ENCODE peak calls at places on chromosomes 3 and 15, in four cellular contexts. L, C, U and H are unnamed samples.

GRCh38 chr15:51759557-51760070 is 8.2 kb downstream of the TMOD2 start:
- DNase-seq in U (peak), C (no peak), L (no peak), H (peak)

GRCh38 chr15:69305204-69305931 is 6.7 kb downstream of the PAQR5 start:
- DNase-seq in L (peak), U (peak), C (peak), H (no peak)

GRCh38 chr3:11600501-11601282 is 43.0 kb downstream of the VGLL4 start:
- DNase-seq in C (peak), L (peak), U (no peak), H (no peak)

GRCh38 chr15:22895465-22896190 is 57.2 kb downstream of the NIPA2 start:
- DNase-seq in L (peak), U (peak), C (no peak), H (no peak)

GRCh38 chr3:195876297-195877031 is 31.9 kb downstream of the TNK2 start:
- DNase-seq in C (peak), U (peak), L (peak), H (peak)

GRCh38 chr15:75620776-75621536 is 4.6 kb downstream of the SNUPN start:
- DNase-seq in C (peak), L (no peak), U (peak), H (no peak)

GRCh38 chr3:46500631-46501377 is 3.0 kb downstream of the RTP3 start:
- DNase-seq in L (peak), U (peak), C (no peak), H (no peak)

GRCh38 chr3:8848696-8849131 is 79.3 kb upstream of the OXTR start:
- DNase-seq in U (no peak), L (peak), C (no peak), H (no peak)

GRCh38 chr15:78440375-78441373 is 2.7 kb downstream of the IREB2 start:
- DNase-seq in U (no peak), C (no peak), L (no peak), H (no peak)

GRCh38 chr3:51942603-51943450 is 664 bp downstream of the PARP3 start:
- DNase-seq in C (peak), L (peak), U (peak), H (no peak)

GRCh38 chr3:41290736-41291135 is 91.4 kb downstream of the CTNNB1 start:
- DNase-seq in U (no peak), L (no peak), C (no peak), H (no peak)

GRCh38 chr3:161208931-161209330 is 12.2 kb upstream of the NMD3 start:
- DNase-seq in L (peak), C (no peak), U (peak), H (peak)

GRCh38 chr3:111246967-111247760 is 175.5 kb downstream of the NECTIN3 start:
- DNase-seq in U (no peak), C (no peak), L (peak), H (no peak)

GRCh38 chr3:182837855-182838454 is 44.7 kb downstream of the ATP11B start:
- DNase-seq in U (peak), L (peak), C (no peak), H (no peak)

GRCh38 chr3:63679181-63679580 is 26.7 kb downstream of the SNTN start:
- DNase-seq in L (no peak), C (no peak), U (peak), H (no peak)

GRCh38 chr3:143207338-143207961 is 87.9 kb downstream of the CHST2 start:
- DNase-seq in L (peak), U (peak), C (no peak), H (no peak)

GRCh38 chr15:73326157-73326556 is 42.6 kb downstream of the HCN4 start:
- DNase-seq in C (no peak), L (no peak), U (no peak), H (no peak)

GRCh38 chr3:147351301-147351700 is 55.0 kb downstream of the ZIC4 start:
- DNase-seq in L (no peak), U (no peak), C (no peak), H (no peak)

GRCh38 chr15:61749169-61749568 is 311.1 kb downstream of the VPS13C start:
- DNase-seq in L (peak), U (no peak), C (no peak), H (no peak)

GRCh38 chr3:72210248-72210647 is 425.3 kb upstream of the PROK2 start:
- DNase-seq in U (no peak), C (no peak), L (no peak), H (no peak)

GRCh38 chr3:142279965-142280590 is 54.7 kb upstream of the GK5 start:
- DNase-seq in L (peak), C (no peak), U (peak), H (peak)

GRCh38 chr15:82873000-82873680 is 63.7 kb downstream of the WHAMM start:
- DNase-seq in C (no peak), U (no peak), L (no peak), H (no peak)

GRCh38 chr3:111594205-111594604 is 941 bp downstream of the ZBED2 start:
- DNase-seq in L (peak), C (no peak), U (no peak), H (no peak)

GRCh38 chr3:46383946-46384330 is 13.2 kb downstream of the CCR5 start:
- DNase-seq in C (no peak), U (peak), L (peak), H (no peak)

GRCh38 chr3:194685050-194685722 is 497 bp upstream of the FAM43A start:
- DNase-seq in L (no peak), C (no peak), U (no peak), H (no peak)

GRCh38 chr3:13598926-13599886 is 50.3 kb downstream of the FBLN2 start:
- DNase-seq in C (no peak), L (peak), U (no peak), H (no peak)

GRCh38 chr3:187957209-187957981 is 196.6 kb upstream of the LPP start:
- DNase-seq in L (no peak), U (no peak), C (no peak), H (no peak)

GRCh38 chr15:69756440-69756839 is 303.8 kb downstream of the RPLP1 start:
- DNase-seq in C (no peak), L (no peak), U (peak), H (no peak)

GRCh38 chr15:71117906-71118305 is 2.6 kb downstream of the THSD4 start:
- DNase-seq in C (no peak), L (no peak), U (peak), H (no peak)

GRCh38 chr3:177371903-177372302 is 174.6 kb upstream of the TBL1XR1 start:
- DNase-seq in L (no peak), U (no peak), C (no peak), H (no peak)

GRCh38 chr3:11323827-11324226 is 51.6 kb downstream of the ATG7 start:
- DNase-seq in U (no peak), L (no peak), C (no peak), H (no peak)

GRCh38 chr3:147930417-147930816 is 521.3 kb downstream of the ZIC1 start:
- DNase-seq in L (peak), C (no peak), U (no peak), H (no peak)

GRCh38 chr15:38459480-38459879 is 5.6 kb downstream of the FAM98B start:
- DNase-seq in C (no peak), L (no peak), U (no peak), H (no peak)

GRCh38 chr3:4716731-4717362 is 223.7 kb downstream of the ITPR1 start:
- DNase-seq in L (peak), U (no peak), C (no peak), H (no peak)

DNA sequence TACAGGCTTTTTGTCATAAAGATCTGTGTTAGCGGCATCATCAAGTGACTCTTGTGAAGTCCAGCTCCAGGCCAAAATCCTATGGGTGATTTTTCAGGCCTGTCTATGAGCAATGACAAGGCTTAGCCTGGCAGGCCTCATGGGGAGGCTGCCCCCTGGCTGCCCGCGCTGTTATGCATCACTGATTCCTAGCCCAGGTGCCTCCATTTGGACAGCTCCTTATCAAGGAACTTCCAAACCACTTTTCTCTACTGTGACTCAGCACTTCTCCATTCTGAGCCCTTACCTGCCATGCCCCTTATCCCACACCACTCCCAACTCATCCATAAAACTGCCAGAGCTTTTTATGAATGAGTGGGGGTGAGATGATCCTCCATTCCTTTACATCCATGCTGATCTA is 91.5 kb upstream of the C3orf80 start:
- DNase-seq in L (peak), C (no peak), U (peak), H (peak)
- TF ChIP-seq CTCF in L (peak), C (no peak), U (peak), H (peak)

DNA sequence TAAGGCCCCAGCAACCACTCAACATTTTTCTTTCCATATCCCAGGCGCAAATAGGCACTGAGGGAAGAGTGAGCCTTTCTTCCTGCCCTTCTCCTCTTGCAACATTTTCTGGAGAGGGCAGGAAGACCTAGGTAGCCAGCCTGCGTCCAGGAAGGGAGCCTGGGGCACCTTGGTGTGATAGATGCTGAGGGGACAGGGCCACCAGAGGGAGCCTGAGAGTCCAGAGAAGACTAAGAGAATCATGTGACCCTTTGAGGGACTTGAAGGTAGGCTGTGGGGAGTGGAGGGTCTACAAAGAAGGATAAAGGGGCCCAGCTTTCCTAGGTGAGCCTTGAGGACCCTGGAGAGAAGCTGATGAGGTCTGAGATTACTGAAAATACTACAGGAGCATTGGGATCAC is 346.6 kb downstream of the CNTN6 start:
- DNase-seq in U (peak), L (no peak), C (no peak), H (peak)
- TF ChIP-seq CTCF in U (peak), L (no peak), C (no peak), H (peak)

GRCh38 chr15:24678485-24678884 is 2.9 kb downstream of the NPAP1 start:
- DNase-seq in C (no peak), L (no peak), U (peak), H (no peak)

GRCh38 chr15:24675332-24676144 is at the start of gene NPAP1:
- DNase-seq in U (no peak), L (no peak), C (no peak), H (no peak)

GRCh38 chr15:24676431-24676830 is 856 bp downstream of the NPAP1 start:
- DNase-seq in C (no peak), U (no peak), L (no peak), H (no peak)
- TF ChIP-seq CTCF in C (no peak), U (no peak), L (no peak), H (no peak)

DNA sequence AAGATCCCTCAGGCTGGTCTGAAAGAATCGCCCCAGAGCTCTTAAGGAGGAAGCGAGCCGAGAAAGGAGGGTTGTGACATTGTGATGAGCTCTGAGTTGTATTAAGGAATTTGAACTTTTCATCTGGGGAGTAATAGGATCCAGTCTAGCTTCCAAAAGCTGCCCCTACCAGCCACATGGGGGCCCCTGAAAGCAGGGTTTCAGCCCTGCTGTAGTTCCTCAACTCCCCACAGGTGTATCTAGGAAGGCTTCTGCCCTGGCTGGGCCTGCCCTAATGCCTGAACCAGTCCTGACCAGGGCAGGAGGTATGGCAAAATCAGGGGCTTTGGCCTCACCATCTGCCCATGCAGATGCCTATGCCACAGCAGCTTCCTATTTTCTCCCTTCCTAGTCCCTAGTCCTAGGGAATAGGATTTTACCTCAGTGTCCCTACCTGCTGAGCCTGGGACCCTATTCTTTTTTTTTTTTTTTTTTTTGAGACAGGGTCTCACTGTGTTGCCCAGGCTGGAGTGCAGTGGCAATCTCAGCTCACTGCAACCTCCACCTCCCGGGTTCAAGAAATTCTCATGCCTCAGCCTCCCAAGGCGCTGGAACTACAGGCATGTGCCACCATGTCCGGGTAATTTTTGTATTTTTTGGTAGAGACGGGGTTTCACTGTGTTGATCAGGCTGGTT is 5.0 kb upstream of the AP3S2 start:
- DNase-seq in L (peak), C (peak), U (peak), H (peak)
- TF ChIP-seq CTCF in L (peak), C (peak), U (peak), H (peak)

GRCh38 chr3:126699011-126699410 is 5.0 kb upstream of the CHCHD6 start:
- DNase-seq in L (no peak), C (no peak), U (no peak), H (no peak)

GRCh38 chr3:126703512-126704493 is at the start of gene CHCHD6:
- DNase-seq in C (peak), U (peak), L (peak), H (peak)

GRCh38 chr3:126706631-126707030 is 2.6 kb downstream of the CHCHD6 start:
- DNase-seq in U (no peak), C (no peak), L (no peak), H (no peak)

GRCh38 chr3:126704494-126705214 is 614 bp downstream of the CHCHD6 start:
- DNase-seq in U (no peak), L (no peak), C (no peak), H (no peak)
- TF ChIP-seq CTCF in U (no peak), L (no peak), C (no peak), H (no peak)